ENCODE peak calls at places on chromosomes 6 and 20, in seven cellular contexts. T, D, H, E, X, B and N are unnamed samples.

GRCh38 chr20:47113362-47114118 is 218.9 kb downstream of the EYA2 start:
- DNase-seq in X (no peak), H (no peak), B (no peak), D (no peak), T (no peak), E (no peak), N (no peak)

GRCh38 chr20:19975436-19975799 is 41.7 kb upstream of the NAA20 start:
- DNase-seq in D (no peak), B (no peak), E (no peak), T (no peak), X (peak; percentile 50), H (no peak), N (peak; percentile 22)

GRCh38 chr6:148934534-148934933 is 187.7 kb downstream of the UST start:
- DNase-seq in D (no peak), H (no peak), B (no peak), T (no peak), E (no peak), X (no peak), N (no peak)

GRCh38 chr20:63772781-63773520 is 33.4 kb downstream of the SLC2A4RG start:
- DNase-seq in B (no peak), H (no peak), T (peak; percentile 20), X (peak; percentile 42), E (no peak), D (no peak), N (peak; percentile 60)

GRCh38 chr20:25117961-25118360 is 36.0 kb upstream of the VSX1 start:
- DNase-seq in H (no peak), E (no peak), B (no peak), D (no peak), X (no peak), T (no peak), N (no peak)

GRCh38 chr6:56547687-56548086 is 95.0 kb downstream of the DST start:
- DNase-seq in E (no peak), B (no peak), T (no peak), H (no peak), D (no peak), X (no peak), N (no peak)

GRCh38 chr6:113433506-113433991 is 423.6 kb upstream of the MARCKS start:
- DNase-seq in X (no peak), E (no peak), H (no peak), D (no peak), T (no peak), B (no peak), N (no peak)

GRCh38 chr6:33192671-33193602 is 670 bp upstream of the COL11A2 start:
- DNase-seq in H (peak; percentile 51), X (no peak), B (peak; percentile 46), T (peak; percentile 81), D (no peak), E (peak; percentile 41), N (peak; percentile 87)

GRCh38 chr6:50543666-50544065 is 169.7 kb upstream of the TFAP2D start:
- DNase-seq in B (no peak), D (no peak), T (no peak), X (no peak), H (no peak), E (no peak), N (no peak)

GRCh38 chr20:39264506-39265172 is 302.5 kb downstream of the DHX35 start:
- DNase-seq in H (no peak), T (peak; percentile 82), E (peak; percentile 19), D (peak; percentile 70), X (peak; percentile 54), B (peak; percentile 80), N (peak; percentile 81)

GRCh38 chr6:32168807-32169206 is 4.4 kb downstream of the EGFL8 start:
- DNase-seq in B (no peak), T (peak; percentile 44), H (no peak), D (no peak), E (no peak), X (no peak), N (no peak)

GRCh38 chr6:145214570-145214969 is 520.8 kb downstream of the EPM2A start:
- DNase-seq in D (peak; percentile 8), B (peak; percentile 45), T (no peak), E (no peak), H (no peak), X (no peak), N (peak; percentile 4)

GRCh38 chr6:19691465-19692167 is 145.6 kb upstream of the ID4 start:
- DNase-seq in B (peak; percentile 83), X (no peak), E (no peak), T (peak; percentile 76), H (no peak), D (peak; percentile 64), N (peak; percentile 77)

GRCh38 chr6:162032620-162033019 is 694.9 kb downstream of the PRKN start:
- DNase-seq in B (no peak), T (no peak), X (no peak), E (no peak), H (no peak), D (no peak), N (no peak)

GRCh38 chr6:89494131-89494793 is 61.3 kb downstream of the ANKRD6 start:
- DNase-seq in H (no peak), X (no peak), B (no peak), E (no peak), D (no peak), T (no peak), N (peak; percentile 33)

GRCh38 chr6:34888874-34889555 is at the start of gene ANKS1A:
- DNase-seq in B (peak; percentile 91), T (peak; percentile 96), D (peak; percentile 74), H (peak; percentile 92), X (peak; percentile 69), E (peak; percentile 93), N (peak; percentile 96)

GRCh38 chr6:170209354-170210025 is 81.4 kb downstream of the DLL1 start:
- DNase-seq in E (peak; percentile 7), B (no peak), X (peak; percentile 33), D (no peak), H (no peak), T (peak; percentile 56), N (no peak)

GRCh38 chr6:42979523-42980177 is 669 bp upstream of the PEX6 start:
- DNase-seq in T (no peak), X (no peak), D (no peak), E (no peak), H (no peak), B (no peak), N (no peak)

GRCh38 chr6:20644667-20645370 is 110.6 kb downstream of the CDKAL1 start:
- DNase-seq in H (no peak), T (no peak), E (no peak), D (no peak), X (no peak), B (no peak), N (no peak)

GRCh38 chr6:67544851-67545452 is 1090.1 kb upstream of the ADGRB3 start:
- DNase-seq in T (no peak), H (no peak), E (no peak), X (no peak), B (no peak), D (no peak), N (no peak)

GRCh38 chr20:58547527-58548475 is 32.6 kb upstream of the APCDD1L start:
- DNase-seq in D (no peak), B (no peak), E (no peak), H (no peak), X (peak; percentile 44), T (no peak), N (peak; percentile 20)
- H3K27me3 ChIP-seq in D (peaks cover 6% of the 10 kb centered on the region), B (no peaks in the 10 kb centered on the region), E (no peaks in the 10 kb centered on the region), H (no peaks in the 10 kb centered on the region), X (no peaks in the 10 kb centered on the region), T (no peaks in the 10 kb centered on the region), N (no peaks in the 10 kb centered on the region)

DNA sequence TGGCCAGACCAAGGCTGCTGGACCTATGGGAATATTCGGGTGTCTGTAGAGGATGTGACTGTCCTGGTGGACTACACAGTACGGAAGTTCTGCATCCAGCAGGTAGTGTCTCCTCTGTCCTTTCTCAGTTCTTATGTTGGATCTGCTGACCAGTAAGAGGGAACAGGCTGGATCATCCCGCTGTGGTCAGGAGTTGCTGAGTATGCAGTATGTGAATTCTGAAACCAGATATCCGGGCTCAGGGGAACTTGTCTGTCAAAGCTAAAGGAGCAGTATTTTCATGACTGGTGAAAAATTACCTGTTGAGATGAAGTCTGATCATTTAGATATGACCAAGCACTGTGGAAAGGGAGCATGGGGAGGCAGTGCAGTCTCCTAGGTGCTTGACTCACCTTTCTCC is 22.1 kb upstream of the GNRH2 start:
- DNase-seq in E (no peak), T (no peak), X (no peak), B (no peak), D (no peak), H (no peak), N (no peak)
- H3K36me3 ChIP-seq in E (peaks cover 30% of the 10 kb centered on the region), T (no peaks in the 10 kb centered on the region), X (peaks cover 37% of the 10 kb centered on the region), B (peaks cover 9% of the 10 kb centered on the region), D (peaks cover 43% of the 10 kb centered on the region), H (peaks cover 7% of the 10 kb centered on the region), N (peaks cover 24% of the 10 kb centered on the region)

GRCh38 chr20:44394520-44395182 is 39.2 kb downstream of the HNF4A start:
- DNase-seq in E (no peak), X (no peak), D (no peak), T (no peak), B (no peak), H (no peak), N (peak; percentile 25)
- H3K4me3 ChIP-seq in E (no peak overlapping the region), X (no peak overlapping the region), D (no peak overlapping the region), T (no peak overlapping the region), B (no peak overlapping the region), H (no peak overlapping the region), N (no peak overlapping the region)

GRCh38 chr6:165664553-165665383 is 1.7 kb upstream of the PDE10A start:
- DNase-seq in B (peak; percentile 66), D (peak; percentile 26), X (no peak), T (no peak), H (no peak), E (no peak), N (no peak)
- H3K27me3 ChIP-seq in B (peaks cover 76% of the 10 kb centered on the region), D (peaks cover 3% of the 10 kb centered on the region), X (peaks cover 71% of the 10 kb centered on the region), T (peaks cover 2% of the 10 kb centered on the region), H (no peaks in the 10 kb centered on the region), E (no peaks in the 10 kb centered on the region), N (peaks cover 65% of the 10 kb centered on the region)

GRCh38 chr6:167954151-167954550 is 43.3 kb upstream of the KIF25 start:
- DNase-seq in T (no peak), E (no peak), D (no peak), H (no peak), X (no peak), B (no peak), N (no peak)
- H3K36me3 ChIP-seq in T (peaks cover 2% of the 10 kb centered on the region), E (no peaks in the 10 kb centered on the region), D (peaks cover 33% of the 10 kb centered on the region), H (no peaks in the 10 kb centered on the region), X (peaks cover 61% of the 10 kb centered on the region), B (peaks cover 6% of the 10 kb centered on the region), N (peaks cover 13% of the 10 kb centered on the region)